ENCODE peak calls at places on chromosome 19, in seven cellular contexts. T is stimulated activated CD8-positive, alpha-beta memory T cell treated with anti-CD3 and anti-CD28 coated beads, Interleukin-12 subunit alpha, Interleukin-12 subunit beta, amount 100 ng/mL, for 4 hours; G is pons; Z is RWPE1; Q is heart right ventricle; C is head of caudate nucleus; S is Peyer's patch. U is an unnamed sample.

GRCh38 chr19:13459351-13459750 is 46.9 kb downstream of the CACNA1A start:
- DNase-seq in S (no peak), G (peak), T (no peak), C (peak), Z (no peak), Q (no peak), U (no peak)

GRCh38 chr19:52494518-52494917 is 33.0 kb upstream of the ZNF808 start:
- DNase-seq in Z (no peak), G (no peak), C (no peak), Q (no peak), S (no peak), T (no peak), U (no peak)

GRCh38 chr19:17487240-17488121 is 17.2 kb downstream of the SLC27A1 start:
- DNase-seq in Z (no peak), S (no peak), T (no peak), Q (no peak), G (no peak), C (no peak), U (no peak)

GRCh38 chr19:57165846-57166245 is 1.4 kb downstream of the DUXA start:
- DNase-seq in Z (peak), T (no peak), S (no peak), C (no peak), Q (no peak), G (no peak), U (no peak)

GRCh38 chr19:32691952-32692726 is 518 bp downstream of the NUDT19 start:
- DNase-seq in T (peak), C (peak), Z (no peak), S (peak), G (no peak), Q (peak), U (peak)

GRCh38 chr19:11345122-11345752 is 831 bp downstream of the TMEM205 start:
- DNase-seq in Q (no peak), T (no peak), Z (no peak), G (no peak), C (no peak), S (no peak), U (no peak)

GRCh38 chr19:52662631-52663030 is 24.5 kb upstream of the ZNF83 start:
- DNase-seq in C (no peak), Z (peak), T (no peak), G (no peak), Q (no peak), S (no peak), U (no peak)

GRCh38 chr19:9362905-9363304 is at the start of gene ZNF177:
- DNase-seq in Z (no peak), C (peak), T (no peak), Q (no peak), S (no peak), G (no peak), U (no peak)

GRCh38 chr19:16370671-16371391 is 46.2 kb downstream of the KLF2 start:
- DNase-seq in Z (no peak), C (no peak), G (no peak), S (peak), Q (no peak), T (no peak), U (no peak)

GRCh38 chr19:677601-678380 is 1.6 kb downstream of the FSTL3 start:
- DNase-seq in Z (peak), T (no peak), G (no peak), C (no peak), S (no peak), Q (no peak), U (no peak)

GRCh38 chr19:18848860-18849661 is 17.3 kb downstream of the UPF1 start:
- DNase-seq in Q (peak), G (peak), S (no peak), T (no peak), Z (peak), C (peak), U (no peak)

GRCh38 chr19:49544154-49544553 is 16.4 kb downstream of the RCN3 start:
- DNase-seq in S (no peak), Z (no peak), C (no peak), T (no peak), Q (no peak), G (no peak), U (no peak)

GRCh38 chr19:35151273-35152065 is 3.1 kb upstream of the FXYD5 start:
- DNase-seq in C (no peak), G (no peak), S (no peak), T (no peak), Z (no peak), Q (no peak), U (no peak)

GRCh38 chr19:50739841-50740426 is 16.8 kb downstream of the CLEC11A start:
- DNase-seq in G (no peak), Z (no peak), Q (no peak), C (no peak), S (no peak), T (no peak), U (no peak)

GRCh38 chr19:18401580-18402112 is 4.2 kb upstream of the LRRC25 start:
- DNase-seq in Q (peak), G (peak), Z (no peak), T (no peak), C (no peak), S (no peak), U (peak)

GRCh38 chr19:33199441-33200265 is 5.5 kb downstream of the LRP3 start:
- DNase-seq in T (no peak), S (no peak), C (no peak), G (no peak), Z (no peak), Q (no peak), U (no peak)

GRCh38 chr19:55070755-55071502 is 4.7 kb upstream of the EPS8L1 start:
- DNase-seq in G (no peak), Q (no peak), C (no peak), S (peak), Z (peak), T (no peak), U (peak)

GRCh38 chr19:46718157-46718933 is 1.4 kb upstream of the PRKD2 start:
- DNase-seq in S (no peak), Z (peak), G (peak), Q (no peak), C (no peak), T (peak), U (peak)

GRCh38 chr19:13882841-13883240 is 5.9 kb downstream of the NANOS3 start:
- DNase-seq in G (no peak), S (no peak), Z (no peak), C (no peak), T (no peak), Q (no peak), U (no peak)

GRCh38 chr19:44777715-44778347 is at the start of gene CBLC:
- DNase-seq in S (peak), C (no peak), T (no peak), Z (peak), G (no peak), Q (no peak), U (peak)

GRCh38 chr19:31436121-31436776 is 87.0 kb upstream of the TSHZ3 start:
- DNase-seq in G (no peak), C (no peak), Z (no peak), Q (no peak), S (no peak), T (no peak), U (no peak)

GRCh38 chr19:16002380-16002779 is 53.6 kb downstream of the OR10H4 start:
- DNase-seq in S (no peak), T (no peak), Q (no peak), G (peak), Z (no peak), C (no peak), U (no peak)

GRCh38 chr19:7083076-7083956 is 13.8 kb downstream of the ZNF557 start:
- DNase-seq in S (no peak), G (no peak), Q (no peak), T (no peak), C (no peak), Z (no peak), U (no peak)

GRCh38 chr19:14127929-14128509 is 8.4 kb downstream of the ASF1B start:
- DNase-seq in T (no peak), G (peak), C (no peak), Q (no peak), Z (no peak), S (no peak), U (no peak)

GRCh38 chr19:16628984-16629691 is 1.1 kb upstream of the MED26 start:
- DNase-seq in Z (peak), Q (no peak), C (no peak), S (no peak), G (no peak), T (no peak), U (peak)

GRCh38 chr19:53962887-53963435 is at the start of gene CACNG8:
- DNase-seq in C (no peak), Z (no peak), S (no peak), T (no peak), Q (no peak), G (no peak), U (no peak)

GRCh38 chr19:23002690-23003422 is at the start of gene ZNF728:
- DNase-seq in S (peak), Z (no peak), Q (peak), C (peak), G (peak), T (no peak), U (peak)

GRCh38 chr19:39643591-39643990 is 12.1 kb upstream of the LGALS16 start:
- DNase-seq in C (no peak), G (no peak), Q (no peak), Z (no peak), S (no peak), T (no peak), U (no peak)

GRCh38 chr19:48321622-48322591 is 3.4 kb upstream of the EMP3 start:
- DNase-seq in C (peak), T (peak), Q (peak), G (peak), S (peak), Z (peak), U (peak)

GRCh38 chr19:35903550-35904179 is 1.3 kb downstream of the HCST start:
- DNase-seq in S (peak), Q (peak), T (peak), G (peak), C (peak), Z (peak), U (peak)

GRCh38 chr19:2287585-2287984 is 5.6 kb upstream of the PEAK3 start:
- DNase-seq in T (no peak), Z (no peak), G (no peak), C (no peak), Q (no peak), S (no peak), U (no peak)

GRCh38 chr19:39599116-39599515 is 3.2 kb upstream of the LGALS13 start:
- DNase-seq in C (no peak), G (no peak), Q (peak), Z (peak), T (no peak), S (no peak), U (peak)

GRCh38 chr19:34555447-34555846 is 73.9 kb downstream of the WTIP start:
- DNase-seq in Q (no peak), C (no peak), Z (no peak), G (no peak), T (no peak), S (no peak), U (no peak)

GRCh38 chr19:13208131-13208963 is 58.1 kb downstream of the IER2 start:
- DNase-seq in T (peak), Q (no peak), Z (peak), C (no peak), S (no peak), G (peak), U (peak)

GRCh38 chr19:4745986-4746385 is 22.3 kb upstream of the DPP9 start:
- DNase-seq in C (no peak), T (no peak), Z (no peak), Q (no peak), G (no peak), S (no peak), U (no peak)

GRCh38 chr19:38032151-38032550 is 125.1 kb downstream of the SIPA1L3 start:
- DNase-seq in Z (no peak), S (no peak), Q (no peak), C (no peak), G (no peak), T (no peak), U (no peak)

GRCh38 chr19:35644987-35645679 is 3.0 kb upstream of the COX6B1 start:
- DNase-seq in Z (peak), T (peak), G (peak), C (peak), Q (peak), S (peak), U (peak)